ENCODE peak calls at places on chromosomes 3 and 15, in ten cellular contexts. R, P, D, X, Y, J, N, S, H and Z are unnamed samples.
A peak's percentile ranks its signal among the peaks of the same experiment; 100 is the strongest.

GRCh38 chr3:46702246-46703012 is 1.2 kb downstream of the TMIE start:
- DNase-seq in R (no peak), P (no peak), D (no peak), X (no peak), Y (no peak), J (no peak), N (peak; percentile 25), S (no peak), H (no peak), Z (no peak)

GRCh38 chr3:133393204-133393603 is 6.7 kb upstream of the BFSP2 start:
- DNase-seq in R (no peak), P (peak; percentile 42), D (no peak), X (no peak), Y (no peak), J (no peak), N (no peak), S (no peak), H (no peak), Z (no peak)

GRCh38 chr15:48469271-48469670 is 138.0 kb downstream of the DUT start:
- DNase-seq in R (no peak), P (no peak), D (no peak), X (no peak), Y (peak; percentile 48), J (no peak), N (no peak), S (no peak), H (no peak), Z (no peak)

GRCh38 chr3:156360992-156361391 is 193.9 kb downstream of the SSR3 start:
- DNase-seq in R (no peak), P (no peak), D (no peak), X (no peak), Y (no peak), J (no peak), N (no peak), S (no peak), H (no peak), Z (no peak)

GRCh38 chr3:53941174-53941573 is 49.5 kb upstream of the SELENOK start:
- DNase-seq in R (no peak), P (no peak), D (no peak), X (peak; percentile 2), Y (no peak), J (no peak), N (no peak), S (no peak), H (no peak), Z (no peak)

GRCh38 chr15:57527382-57528091 is 64.2 kb upstream of the MYZAP start:
- DNase-seq in R (no peak), P (peak; percentile 95), D (peak; percentile 88), X (peak; percentile 89), Y (peak; percentile 75), J (no peak), N (no peak), S (no peak), H (peak; percentile 23), Z (peak; percentile 86)

GRCh38 chr3:141305436-141305835 is 62.9 kb upstream of the ZBTB38 start:
- DNase-seq in R (no peak), P (no peak), D (peak; percentile 47), X (peak; percentile 77), Y (no peak), J (no peak), N (no peak), S (no peak), H (no peak), Z (no peak)

GRCh38 chr3:113103588-113103987 is 107.8 kb upstream of the BOC start:
- DNase-seq in R (no peak), P (no peak), D (no peak), X (no peak), Y (no peak), J (no peak), N (no peak), S (no peak), H (no peak), Z (no peak)

GRCh38 chr15:25671132-25671531 is 192.0 kb downstream of the ATP10A start:
- DNase-seq in R (no peak), P (no peak), D (no peak), X (no peak), Y (no peak), J (peak; percentile 80), N (no peak), S (no peak), H (no peak), Z (peak; percentile 34)

GRCh38 chr3:176120507-176120906 is 1076.8 kb downstream of the TBL1XR1 start:
- DNase-seq in R (no peak), P (no peak), D (no peak), X (no peak), Y (no peak), J (no peak), N (no peak), S (no peak), H (no peak), Z (no peak)

GRCh38 chr15:33209575-33210519 is 15.3 kb upstream of the FMN1 start:
- DNase-seq in R (no peak), P (no peak), D (no peak), X (no peak), Y (no peak), J (no peak), N (no peak), S (no peak), H (no peak), Z (no peak)

GRCh38 chr3:152381881-152382295 is 113.2 kb downstream of the MBNL1 start:
- DNase-seq in R (no peak), P (no peak), D (no peak), X (no peak), Y (no peak), J (no peak), N (no peak), S (no peak), H (no peak), Z (no peak)

GRCh38 chr3:152384412-152384811 is 115.7 kb downstream of the MBNL1 start:
- DNase-seq in R (no peak), P (no peak), D (no peak), X (no peak), Y (no peak), J (no peak), N (no peak), S (no peak), H (no peak), Z (no peak)

GRCh38 chr3:152383136-152383606 is 114.4 kb downstream of the MBNL1 start:
- DNase-seq in R (no peak), P (no peak), D (no peak), X (no peak), Y (no peak), J (no peak), N (no peak), S (no peak), H (no peak), Z (no peak)

GRCh38 chr3:152380048-152380447 is 111.3 kb downstream of the MBNL1 start:
- DNase-seq in R (no peak), P (no peak), D (no peak), X (no peak), Y (no peak), J (no peak), N (no peak), S (no peak), H (no peak), Z (no peak)

GRCh38 chr3:152382312-152383135 is 113.8 kb downstream of the MBNL1 start:
- DNase-seq in R (no peak), P (no peak), D (peak; percentile 51), X (no peak), Y (no peak), J (no peak), N (no peak), S (no peak), H (no peak), Z (no peak)
- H3K4me1 ChIP-seq in R (peaks cover 57% of the 10 kb centered on the region), P (no peaks in the 10 kb centered on the region), D (peaks cover 93% of the 10 kb centered on the region), X (peaks cover 78% of the 10 kb centered on the region), Y (peaks cover 42% of the 10 kb centered on the region), J (peaks cover 14% of the 10 kb centered on the region), N (peaks cover 34% of the 10 kb centered on the region), S (peaks cover 77% of the 10 kb centered on the region), H (no peaks in the 10 kb centered on the region), Z (peaks cover 21% of the 10 kb centered on the region)

GRCh38 chr3:63972987-63973386 is 50.3 kb downstream of the PSMD6 start:
- DNase-seq in R (peak; percentile 70), P (no peak), D (no peak), X (no peak), Y (no peak), J (no peak), N (no peak), S (no peak), H (no peak), Z (no peak)

GRCh38 chr3:63970596-63971468 is 52.5 kb downstream of the PSMD6 start:
- DNase-seq in R (no peak), P (peak; percentile 80), D (no peak), X (no peak), Y (no peak), J (no peak), N (no peak), S (no peak), H (no peak), Z (no peak)

GRCh38 chr3:63974451-63974850 is 48.8 kb downstream of the PSMD6 start:
- DNase-seq in R (no peak), P (no peak), D (no peak), X (no peak), Y (no peak), J (no peak), N (no peak), S (no peak), H (no peak), Z (no peak)

GRCh38 chr3:63973406-63973805 is 49.9 kb downstream of the PSMD6 start:
- DNase-seq in R (no peak), P (no peak), D (no peak), X (no peak), Y (no peak), J (no peak), N (no peak), S (no peak), H (no peak), Z (no peak)

DNA sequence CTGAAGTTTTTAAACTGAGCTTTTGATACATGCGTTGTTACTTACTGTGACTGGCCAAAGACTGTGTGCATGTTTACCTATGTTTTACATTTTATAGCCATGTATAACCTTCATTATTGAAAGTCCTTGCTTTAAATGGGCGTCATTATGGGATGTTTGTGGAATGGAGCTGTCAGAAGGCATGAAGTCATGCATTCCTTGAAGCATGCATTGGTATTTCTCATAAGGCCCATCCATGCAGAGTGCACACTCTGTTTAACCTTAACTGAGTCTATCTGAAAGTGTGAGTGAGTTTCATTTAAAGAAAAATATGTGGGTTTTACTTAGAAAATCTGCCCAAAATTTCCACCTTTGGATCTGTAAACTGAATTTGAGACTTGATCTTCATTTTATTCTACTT is 51.1 kb downstream of the PSMD6 start:
- DNase-seq in R (no peak), P (no peak), D (no peak), X (no peak), Y (no peak), J (no peak), N (no peak), S (no peak), H (no peak), Z (no peak)
- H3K4me1 ChIP-seq in R (peaks cover 80% of the 10 kb centered on the region), P (peaks cover 31% of the 10 kb centered on the region), D (peaks cover 20% of the 10 kb centered on the region), X (peaks cover 47% of the 10 kb centered on the region), Y (peaks cover 56% of the 10 kb centered on the region), J (peaks cover 3% of the 10 kb centered on the region), N (peaks cover 12% of the 10 kb centered on the region), S (peaks cover 71% of the 10 kb centered on the region), H (no peaks in the 10 kb centered on the region), Z (peaks cover 66% of the 10 kb centered on the region)

GRCh38 chr3:173911446-173911845 is 513.9 kb downstream of the NLGN1 start:
- DNase-seq in R (no peak), P (no peak), D (no peak), X (no peak), Y (no peak), J (no peak), N (no peak), S (no peak), H (no peak), Z (no peak)
- H3K4me1 ChIP-seq in R (no peaks in the 10 kb centered on the region), P (peaks cover 7% of the 10 kb centered on the region), D (no peaks in the 10 kb centered on the region), X (no peaks in the 10 kb centered on the region), Y (no peaks in the 10 kb centered on the region), J (no peaks in the 10 kb centered on the region), N (peaks cover 3% of the 10 kb centered on the region), S (no peaks in the 10 kb centered on the region), H (no peaks in the 10 kb centered on the region), Z (no peaks in the 10 kb centered on the region)

GRCh38 chr15:71448688-71449114 is 333.4 kb downstream of the THSD4 start:
- DNase-seq in R (peak; percentile 24), P (peak; percentile 77), D (peak; percentile 80), X (peak; percentile 86), Y (peak; percentile 59), J (peak; percentile 70), N (no peak), S (peak; percentile 22), H (no peak), Z (peak; percentile 78)
- H3K4me1 ChIP-seq in R (no peaks in the 10 kb centered on the region), P (no peaks in the 10 kb centered on the region), D (peaks cover 36% of the 10 kb centered on the region), X (peaks cover 67% of the 10 kb centered on the region), Y (peaks cover 38% of the 10 kb centered on the region), J (no peaks in the 10 kb centered on the region), N (peaks cover 5% of the 10 kb centered on the region), S (peaks cover 3% of the 10 kb centered on the region), H (no peaks in the 10 kb centered on the region), Z (peaks cover 8% of the 10 kb centered on the region)